ENCODE peak calls at places on chromosomes 11 and 22, in seven cellular contexts. V, I, F, K, G, H and J are unnamed samples.

GRCh38 chr11:114167355-114168085 is 108.0 kb downstream of the ZBTB16 start:
- DNase-seq in K (no peak), G (no peak), F (no peak), V (no peak), H (no peak), I (peak), J (no peak)

GRCh38 chr11:104625246-104625645 is 273.0 kb downstream of the CASP12 start:
- DNase-seq in I (no peak), K (peak), V (peak), G (no peak), F (no peak), H (no peak), J (no peak)

GRCh38 chr11:44939673-44940072 is 11.0 kb downstream of the TP53I11 start:
- DNase-seq in K (no peak), V (peak), G (peak), F (no peak), H (no peak), I (no peak), J (no peak)

GRCh38 chr11:15507592-15507991 is 392.9 kb downstream of the INSC start:
- DNase-seq in G (no peak), V (peak), K (no peak), F (no peak), I (peak), H (no peak), J (no peak)

GRCh38 chr22:49418341-49418894 is 409.3 kb downstream of the BRD1 start:
- DNase-seq in F (no peak), H (no peak), G (no peak), I (no peak), K (no peak), V (no peak), J (no peak)

GRCh38 chr22:32596471-32596870 is 121.9 kb downstream of the FBXO7 start:
- DNase-seq in H (no peak), I (no peak), F (no peak), G (no peak), V (no peak), K (no peak), J (no peak)

GRCh38 chr11:91857194-91857593 is 367.4 kb upstream of the FAT3 start:
- DNase-seq in F (no peak), K (peak), I (no peak), H (no peak), V (no peak), G (no peak), J (no peak)

GRCh38 chr11:2459796-2460531 is 15.2 kb downstream of the KCNQ1 start:
- DNase-seq in H (no peak), V (no peak), K (no peak), F (no peak), G (no peak), I (no peak), J (no peak)

GRCh38 chr11:82855616-82856015 is 44.6 kb downstream of the PRCP start:
- DNase-seq in K (no peak), F (no peak), V (peak), H (no peak), I (no peak), G (no peak), J (no peak)

GRCh38 chr22:44576311-44577260 is 78.6 kb upstream of the RTL6 start:
- DNase-seq in K (no peak), V (no peak), F (peak), G (no peak), H (no peak), I (no peak), J (no peak)

GRCh38 chr11:122817121-122817520 is 21.2 kb upstream of the CRTAM start:
- DNase-seq in H (no peak), K (peak), F (no peak), V (no peak), I (peak), G (no peak), J (no peak)

GRCh38 chr11:34565417-34566208 is 52.0 kb upstream of the ELF5 start:
- DNase-seq in F (no peak), G (peak), V (peak), I (peak), H (peak), K (peak), J (no peak)

GRCh38 chr11:132024587-132025295 is 654.3 kb downstream of the NTM start:
- DNase-seq in F (no peak), V (peak), H (no peak), I (no peak), K (peak), G (no peak), J (no peak)

GRCh38 chr11:27679136-27680015 is 20.9 kb downstream of the BDNF start:
- DNase-seq in V (no peak), F (no peak), H (no peak), K (no peak), I (no peak), G (no peak), J (no peak)

GRCh38 chr11:14642873-14643696 is 519 bp upstream of the PDE3B start:
- DNase-seq in H (peak), K (no peak), F (no peak), I (no peak), V (no peak), G (no peak), J (no peak)